ENCODE peak calls at places on chromosomes 12 and 14, in seven cellular contexts. O is erythroblast, Y is GM12891, D is A549, T is right lobe of liver, H is breast epithelium, F is adrenal gland. V is an unnamed sample.

GRCh38 chr12:97336896-97337751 is 125.5 kb upstream of the RMST start:
- DNase-seq in O (no peak), F (no peak), D (no peak), Y (no peak), T (no peak), H (no peak), V (no peak)

GRCh38 chr12:83850531-83850930 is 1062.1 kb downstream of the SLC6A15 start:
- DNase-seq in O (no peak), T (no peak), Y (no peak), D (no peak), H (no peak), F (no peak), V (no peak)

GRCh38 chr14:24715239-24715638 is 81.2 kb upstream of the GZMB start:
- DNase-seq in Y (no peak), T (no peak), H (no peak), O (no peak), F (no peak), D (no peak), V (no peak)

GRCh38 chr12:113310489-113310888 is 24.4 kb downstream of the SLC8B1 start:
- DNase-seq in T (no peak), O (peak; percentile 14), H (no peak), F (no peak), Y (no peak), D (no peak), V (no peak)

GRCh38 chr12:81086342-81086741 is 8.5 kb downstream of the ACSS3 start:
- DNase-seq in D (no peak), H (no peak), F (no peak), Y (no peak), T (peak; percentile 57), O (no peak), V (no peak)

GRCh38 chr14:95189400-95190162 is 32.3 kb upstream of the DICER1 start:
- DNase-seq in H (no peak), Y (no peak), T (no peak), O (no peak), D (no peak), F (no peak), V (no peak)

GRCh38 chr14:31834616-31835015 is 242.5 kb upstream of the ARHGAP5 start:
- DNase-seq in Y (no peak), T (no peak), F (no peak), H (no peak), D (no peak), O (no peak), V (no peak)

GRCh38 chr12:104219908-104220404 is 4.4 kb downstream of the TXNRD1 start:
- DNase-seq in H (no peak), O (peak; percentile 73), D (peak; percentile 93), T (no peak), Y (no peak), F (peak; percentile 75), V (no peak)

GRCh38 chr14:34785223-34786006 is 71.0 kb upstream of the CFL2 start:
- DNase-seq in Y (peak; percentile 11), O (no peak), T (no peak), D (no peak), F (no peak), H (no peak), V (no peak)

GRCh38 chr12:88255224-88255623 is 113.1 kb downstream of the TMTC3 start:
- DNase-seq in Y (no peak), D (no peak), O (no peak), T (no peak), H (no peak), F (no peak), V (no peak)

GRCh38 chr12:66050283-66050576 is 80.3 kb downstream of the LLPH start:
- DNase-seq in O (no peak), T (no peak), D (no peak), Y (no peak), F (no peak), H (no peak), V (no peak)

DNA sequence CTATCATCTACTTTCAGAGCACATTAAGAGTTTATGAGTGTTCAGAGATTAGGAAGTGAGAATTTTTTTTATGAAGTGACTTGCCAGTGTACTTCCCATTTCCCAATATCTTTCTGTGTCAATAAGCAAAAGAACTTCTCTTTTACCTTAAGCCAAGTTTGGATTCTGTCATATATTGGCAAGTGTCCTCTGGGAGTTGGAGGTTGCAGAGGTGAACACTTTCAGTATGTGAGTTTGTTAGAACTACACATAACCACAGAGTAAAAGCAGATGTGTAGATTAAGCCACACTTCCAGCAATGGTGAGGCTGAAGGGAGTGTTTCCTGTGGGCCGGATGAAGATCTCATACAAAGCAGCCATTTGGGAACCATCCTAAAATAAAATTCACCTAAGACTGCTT is 16.6 kb upstream of the KLRF1 start:
- DNase-seq in H (no peak), Y (no peak), O (no peak), T (no peak), F (no peak), D (no peak), V (no peak)
- TF ChIP-seq POLR2A in H (no peak), Y (no peak), O (no peak), T (no peak), F (no peak), D (no peak), V (no peak)

DNA sequence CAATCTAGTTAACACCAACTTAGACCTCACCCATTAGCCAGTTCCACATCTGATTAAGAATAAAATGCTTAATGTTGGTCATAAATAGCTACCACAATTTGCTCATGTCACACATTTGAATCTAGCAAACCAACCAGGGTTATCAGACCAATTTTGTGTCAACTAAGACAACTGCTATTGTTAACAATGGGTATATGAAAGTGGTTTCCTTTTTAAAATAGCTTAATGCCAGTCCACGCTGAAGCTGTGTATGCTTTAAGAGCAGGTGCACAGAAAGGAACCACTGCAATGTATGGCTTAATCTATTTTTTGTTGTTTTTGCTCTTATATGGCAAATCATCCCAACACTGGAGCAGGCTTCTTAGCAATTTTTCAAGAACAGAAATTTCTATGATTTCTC is 45.6 kb upstream of the SELPLG start:
- DNase-seq in O (peak; percentile 37), H (no peak), F (no peak), D (no peak), Y (no peak), T (no peak), V (no peak)
- TF ChIP-seq POLR2A in O (peak; percentile 22), H (no peak), F (no peak), D (no peak), Y (no peak), T (no peak), V (no peak)

GRCh38 chr14:67416085-67416484 is 4.1 kb upstream of the PLEK2 start:
- DNase-seq in H (no peak), T (peak; percentile 83), Y (no peak), D (no peak), F (peak; percentile 86), O (peak; percentile 87), V (peak; percentile 72)

GRCh38 chr14:67411375-67411774 is 590 bp downstream of the PLEK2 start:
- DNase-seq in O (peak; percentile 59), H (no peak), F (no peak), T (no peak), D (no peak), Y (no peak), V (no peak)

GRCh38 chr14:67416810-67417209 is 4.8 kb upstream of the PLEK2 start:
- DNase-seq in F (no peak), O (peak; percentile 50), D (no peak), Y (no peak), T (no peak), H (no peak), V (no peak)

GRCh38 chr14:67411820-67412421 is at the start of gene PLEK2:
- DNase-seq in Y (no peak), F (peak; percentile 76), T (peak; percentile 69), H (peak; percentile 31), O (peak; percentile 89), D (peak; percentile 40), V (peak; percentile 23)

GRCh38 chr14:67413806-67414769 is 2.1 kb upstream of the PLEK2 start:
- DNase-seq in Y (no peak), D (peak; percentile 73), H (no peak), T (no peak), O (peak; percentile 83), F (no peak), V (no peak)
- TF ChIP-seq POLR2A in Y (no peak), D (no peak), H (no peak), T (no peak), O (no peak), F (no peak), V (no peak)

DNA sequence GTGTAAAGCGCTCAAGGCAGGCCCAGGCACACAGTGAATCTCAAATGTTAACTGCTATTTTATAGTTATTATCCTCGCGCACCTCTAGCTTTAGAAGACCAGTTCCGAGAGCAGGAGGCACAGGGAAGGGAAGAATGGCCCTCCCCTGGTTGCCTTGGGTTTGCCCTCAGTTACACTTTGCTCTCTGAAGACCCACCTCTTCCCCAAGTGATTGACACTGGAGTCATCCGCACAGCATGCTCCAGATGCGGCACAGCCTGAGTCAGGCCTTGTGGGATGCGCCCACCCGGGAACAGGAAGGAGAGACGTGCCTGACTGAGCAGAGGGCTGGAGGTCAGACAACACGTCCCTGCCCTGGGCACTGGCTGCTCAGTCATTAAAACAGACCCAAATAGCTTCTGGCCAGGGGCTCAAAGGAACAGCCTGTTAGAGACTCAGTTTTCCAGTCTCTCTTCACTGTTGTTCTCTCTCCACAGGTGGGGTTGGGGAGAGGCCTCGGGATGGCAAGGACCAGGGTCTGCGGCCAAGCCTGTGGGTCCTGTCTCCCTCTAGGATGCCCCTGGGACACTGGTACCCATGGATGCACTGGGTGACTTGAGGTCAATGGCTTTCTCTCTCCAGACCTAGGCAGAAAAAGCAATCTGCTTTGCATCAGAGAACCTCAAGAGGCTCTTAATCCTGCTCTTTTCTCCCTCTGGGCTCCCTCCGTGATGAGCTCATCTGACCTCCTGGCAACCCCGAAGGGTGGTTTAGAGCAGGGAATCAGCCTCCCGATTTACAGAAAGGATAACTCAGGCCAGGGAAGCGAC is 13.6 kb upstream of the MLXIP start:
- DNase-seq in Y (no peak), O (no peak), F (no peak), H (no peak), D (no peak), T (no peak), V (no peak)
- TF ChIP-seq POLR2A in Y (no peak), O (no peak), F (no peak), H (no peak), D (no peak), T (no peak), V (no peak)

DNA sequence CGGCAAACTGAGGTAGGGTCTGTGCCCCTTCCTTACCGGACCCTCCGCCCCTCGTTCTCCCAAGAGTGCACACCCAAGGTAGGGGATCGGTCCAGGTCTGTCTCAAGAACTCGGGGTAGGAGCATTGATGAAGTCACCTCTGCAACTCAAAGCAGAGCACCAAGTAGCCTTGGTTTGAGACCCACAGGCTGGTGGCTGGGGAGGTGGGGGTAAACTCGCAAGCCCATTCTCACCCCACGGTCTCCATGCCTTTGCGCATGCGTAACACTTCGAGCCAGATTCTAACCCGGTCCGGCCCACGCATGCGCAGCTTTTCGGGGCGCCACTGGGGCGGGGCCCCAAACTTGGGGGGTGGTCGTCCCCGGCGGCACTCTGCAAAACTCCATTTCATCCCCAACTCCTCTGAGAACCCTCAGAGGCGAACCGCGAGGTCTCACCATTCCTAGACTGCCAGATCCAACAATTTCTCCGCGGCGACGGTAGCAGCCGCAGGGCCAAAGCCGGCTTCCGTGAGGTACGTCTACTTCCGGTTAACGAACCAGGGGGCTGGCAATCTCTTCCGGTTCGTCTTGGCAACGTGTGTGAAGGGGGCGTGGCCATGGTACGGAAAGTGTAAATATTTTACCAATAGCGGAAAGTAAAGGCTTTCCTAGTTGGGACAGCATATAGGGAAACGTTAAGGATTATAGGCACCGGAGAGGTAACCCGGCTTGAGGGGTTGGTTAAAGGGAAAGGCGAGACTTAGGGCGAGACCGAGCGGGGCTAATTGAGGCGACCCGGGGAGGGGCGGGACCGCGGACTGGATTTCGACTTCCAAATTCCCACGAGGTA is at the start of gene MCRS1:
- DNase-seq in H (peak; percentile 78), O (peak; percentile 94), T (peak; percentile 91), D (peak; percentile 99), F (peak; percentile 91), Y (peak; percentile 90), V (peak; percentile 94)
- TF ChIP-seq POLR2A in H (peak; percentile 45), O (peak; percentile 93), T (peak; percentile 60), D (peak; percentile 63), F (no peak), Y (peak; percentile 97), V (no peak)

V was measured in testis.